ENCODE peak calls at places on chromosomes 6 and 20, in six cellular contexts. K is lower leg skin, W is pancreas, M is IMR-90, V is WTC11, Z is HL-60. J is an unnamed sample.

GRCh38 chr6:110390404-110390803 is 25.0 kb downstream of the DDO start:
- DNase-seq in W (no peak), M (no peak), V (no peak), K (no peak), Z (no peak), J (no peak)

GRCh38 chr20:9514461-9515210 is at the start of gene LAMP5:
- DNase-seq in V (peak), M (peak), Z (no peak), K (no peak), W (no peak), J (no peak)

GRCh38 chr6:149150999-149151398 is 166.5 kb upstream of the TAB2 start:
- DNase-seq in K (no peak), W (no peak), M (no peak), V (no peak), Z (no peak), J (no peak)

GRCh38 chr6:91634791-91635190 is 1047.9 kb upstream of the MAP3K7 start:
- DNase-seq in M (no peak), W (no peak), Z (no peak), K (no peak), V (no peak), J (no peak)

GRCh38 chr20:3786126-3786484 is 435 bp downstream of the CENPB start:
- DNase-seq in Z (no peak), K (no peak), V (peak), M (peak), W (peak), J (no peak)

GRCh38 chr6:133741375-133741861 is 147.5 kb upstream of the TCF21 start:
- DNase-seq in Z (no peak), K (no peak), V (no peak), M (peak), W (no peak), J (peak)

GRCh38 chr20:32988008-32988407 is 16.2 kb downstream of the SUN5 start:
- DNase-seq in V (no peak), W (no peak), Z (no peak), M (no peak), K (no peak), J (no peak)

GRCh38 chr20:53291548-53291947 is 302.1 kb downstream of the ZNF217 start:
- DNase-seq in V (peak), M (no peak), W (no peak), Z (no peak), K (no peak), J (no peak)

GRCh38 chr6:42846505-42846904 is 32.9 kb upstream of the RPL7L1 start:
- DNase-seq in V (no peak), Z (no peak), W (no peak), M (no peak), K (no peak), J (no peak)

GRCh38 chr6:152375200-152375599 is 262.0 kb downstream of the SYNE1 start:
- DNase-seq in Z (no peak), V (no peak), W (no peak), M (no peak), K (no peak), J (no peak)

GRCh38 chr20:56005389-56005715 is at the start of gene CBLN4:
- DNase-seq in W (no peak), K (no peak), Z (no peak), V (no peak), M (no peak), J (no peak)

GRCh38 chr6:16700202-16700997 is 60.9 kb downstream of the ATXN1 start:
- DNase-seq in M (no peak), V (peak), Z (no peak), W (no peak), K (no peak), J (no peak)

GRCh38 chr6:8670792-8671191 is 235.4 kb upstream of the SLC35B3 start:
- DNase-seq in Z (no peak), K (no peak), V (no peak), M (no peak), W (no peak), J (no peak)

GRCh38 chr6:71524201-71524600 is 235.6 kb downstream of the OGFRL1 start:
- DNase-seq in M (no peak), V (no peak), K (no peak), W (no peak), Z (no peak), J (no peak)

GRCh38 chr6:117156701-117157100 is 108.7 kb upstream of the VGLL2 start:
- DNase-seq in Z (no peak), W (no peak), V (no peak), M (no peak), K (no peak), J (no peak)

GRCh38 chr6:80165143-80165542 is 58.7 kb downstream of the BCKDHB start:
- DNase-seq in K (no peak), V (no peak), Z (peak), M (peak), W (no peak), J (no peak)

GRCh38 chr6:286681-287499 is 5.4 kb upstream of the DUSP22 start:
- DNase-seq in V (no peak), K (no peak), Z (no peak), W (no peak), M (no peak), J (no peak)

GRCh38 chr6:130611366-130611765 is 215.8 kb upstream of the SMLR1 start:
- DNase-seq in V (no peak), Z (no peak), W (no peak), M (no peak), K (no peak), J (no peak)

GRCh38 chr6:47235964-47236760 is 73.5 kb downstream of the TNFRSF21 start:
- DNase-seq in Z (peak), W (peak), K (no peak), V (no peak), M (no peak), J (no peak)

GRCh38 chr6:38113810-38114577 is 294.5 kb downstream of the ZFAND3 start:
- DNase-seq in M (peak), K (no peak), W (no peak), V (no peak), Z (no peak), J (no peak)

GRCh38 chr20:38499366-38499765 is 26.7 kb downstream of the RALGAPB start:
- DNase-seq in V (no peak), K (no peak), Z (no peak), M (no peak), W (no peak), J (no peak)

GRCh38 chr6:137000825-137001224 is 43.9 kb downstream of the IL20RA start:
- DNase-seq in K (no peak), M (no peak), V (no peak), W (no peak), Z (no peak), J (no peak)

GRCh38 chr20:51532577-51533191 is 9.8 kb downstream of the NFATC2 start:
- DNase-seq in K (peak), W (no peak), M (peak), Z (no peak), V (no peak), J (no peak)

GRCh38 chr6:118912646-118913045 is 18.7 kb downstream of the ASF1A start:
- DNase-seq in Z (no peak), K (no peak), V (no peak), M (no peak), W (no peak), J (no peak)

GRCh38 chr20:59403261-59403961 is 103.0 kb downstream of the EDN3 start:
- DNase-seq in Z (peak), M (no peak), V (peak), W (peak), K (no peak), J (no peak)

GRCh38 chr6:151679081-151679480 is 128.4 kb upstream of the ESR1 start:
- DNase-seq in K (peak), Z (no peak), W (no peak), M (peak), V (no peak), J (no peak)

GRCh38 chr6:36852481-36853147 is 13.4 kb upstream of the CPNE5 start:
- DNase-seq in K (no peak), W (no peak), V (no peak), M (peak), Z (no peak), J (peak)

GRCh38 chr6:63263456-63263855 is 52.2 kb downstream of the FKBP1C start:
- DNase-seq in Z (no peak), W (no peak), K (no peak), M (no peak), V (no peak), J (no peak)

GRCh38 chr20:61315319-61315718 is 63.3 kb downstream of the CDH4 start:
- DNase-seq in W (no peak), M (no peak), V (no peak), K (no peak), Z (no peak), J (no peak)

GRCh38 chr20:59412896-59413295 is 112.5 kb downstream of the EDN3 start:
- DNase-seq in V (peak), M (no peak), Z (no peak), K (no peak), W (no peak), J (no peak)

GRCh38 chr6:111573892-111574800 is 31.5 kb downstream of the TRAF3IP2 start:
- DNase-seq in K (no peak), M (peak), Z (no peak), W (no peak), V (no peak), J (no peak)

DNA sequence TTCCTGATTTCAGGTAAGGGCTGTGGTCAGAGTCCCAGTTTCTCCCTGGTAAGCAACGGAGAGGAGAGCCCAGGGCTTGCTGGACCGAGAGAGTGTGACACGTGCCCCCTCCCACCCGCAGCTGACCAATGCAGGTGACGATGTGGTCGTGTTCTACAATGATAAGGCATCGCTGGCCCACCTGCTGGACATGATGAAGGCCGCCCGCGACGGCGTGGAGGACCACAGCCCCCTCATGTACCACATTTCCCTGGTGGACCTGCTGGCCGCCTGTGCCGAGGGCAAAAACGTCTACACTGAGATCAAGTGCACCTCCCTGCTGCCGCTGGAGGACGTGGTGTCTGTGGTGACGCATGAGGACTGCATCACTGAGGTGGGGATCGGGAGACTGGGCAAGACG is 31.7 kb downstream of the UQCC2 start:
- DNase-seq in V (no peak), Z (no peak), W (no peak), M (no peak), K (no peak), J (no peak)
- TF ChIP-seq CTCF in V (no peak), Z (no peak), W (no peak), M (no peak), K (no peak), J (no peak)

DNA sequence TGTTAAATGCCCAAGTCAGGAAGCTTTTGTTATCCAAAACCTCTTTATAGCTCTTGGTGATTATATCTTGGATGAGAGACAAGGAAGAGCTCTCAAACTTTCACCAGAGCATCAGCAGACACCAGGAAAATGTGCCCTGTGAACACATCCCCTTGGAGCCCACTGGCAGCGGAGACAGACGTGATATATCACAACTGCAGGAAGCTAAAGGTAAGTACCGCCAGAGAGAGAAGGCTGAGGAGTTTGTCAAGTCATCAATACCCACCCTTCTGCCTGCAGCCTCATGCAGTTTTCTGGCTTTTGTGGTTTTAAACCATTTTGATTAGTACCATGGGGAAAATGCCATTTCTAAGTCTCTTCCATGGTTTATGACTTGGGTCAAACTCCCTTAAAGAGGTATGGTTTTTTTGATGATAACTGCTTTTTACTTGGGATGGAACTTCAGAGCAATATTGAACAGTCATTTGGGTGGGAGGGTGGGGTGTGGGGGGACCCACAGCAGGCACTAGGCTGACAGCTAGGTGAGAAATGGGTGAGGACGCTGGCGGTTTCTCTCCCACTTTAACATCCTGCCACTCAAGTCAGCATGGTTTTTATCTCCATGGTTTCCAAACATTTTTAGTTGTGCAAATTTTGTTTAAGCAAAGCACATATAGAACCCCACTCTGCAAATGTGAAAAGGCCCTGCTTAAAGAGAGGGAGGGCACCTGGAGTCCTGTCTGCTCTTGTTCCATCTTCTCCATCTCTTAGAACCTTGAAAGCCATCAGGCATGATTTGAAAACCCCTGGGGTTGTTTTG is 108.4 kb downstream of the SCML4 start:
- DNase-seq in V (no peak), K (no peak), Z (no peak), M (no peak), W (no peak), J (no peak)
- TF ChIP-seq CTCF in V (no peak), K (no peak), Z (no peak), M (no peak), W (no peak), J (no peak)

GRCh38 chr6:49919935-49920644 is 43.9 kb downstream of the DEFB114 start:
- DNase-seq in V (no peak), K (no peak), M (no peak), Z (no peak), W (no peak), J (no peak)

GRCh38 chr6:49919261-49919660 is 44.7 kb downstream of the DEFB114 start:
- DNase-seq in W (no peak), K (no peak), V (no peak), M (no peak), Z (no peak), J (no peak)

GRCh38 chr6:49923826-49924225 is 40.1 kb downstream of the DEFB114 start:
- DNase-seq in W (no peak), M (no peak), V (peak), K (no peak), Z (no peak), J (no peak)

GRCh38 chr6:49915035-49915434 is 48.7 kb upstream of the CRISP1 start:
- DNase-seq in W (no peak), M (no peak), K (no peak), V (no peak), Z (no peak), J (no peak)

GRCh38 chr6:49918787-49919186 is 45.2 kb downstream of the DEFB114 start:
- DNase-seq in Z (no peak), W (no peak), V (peak), K (no peak), M (no peak), J (no peak)
- TF ChIP-seq CTCF in Z (no peak), W (no peak), V (no peak), K (no peak), M (no peak), J (no peak)

DNA sequence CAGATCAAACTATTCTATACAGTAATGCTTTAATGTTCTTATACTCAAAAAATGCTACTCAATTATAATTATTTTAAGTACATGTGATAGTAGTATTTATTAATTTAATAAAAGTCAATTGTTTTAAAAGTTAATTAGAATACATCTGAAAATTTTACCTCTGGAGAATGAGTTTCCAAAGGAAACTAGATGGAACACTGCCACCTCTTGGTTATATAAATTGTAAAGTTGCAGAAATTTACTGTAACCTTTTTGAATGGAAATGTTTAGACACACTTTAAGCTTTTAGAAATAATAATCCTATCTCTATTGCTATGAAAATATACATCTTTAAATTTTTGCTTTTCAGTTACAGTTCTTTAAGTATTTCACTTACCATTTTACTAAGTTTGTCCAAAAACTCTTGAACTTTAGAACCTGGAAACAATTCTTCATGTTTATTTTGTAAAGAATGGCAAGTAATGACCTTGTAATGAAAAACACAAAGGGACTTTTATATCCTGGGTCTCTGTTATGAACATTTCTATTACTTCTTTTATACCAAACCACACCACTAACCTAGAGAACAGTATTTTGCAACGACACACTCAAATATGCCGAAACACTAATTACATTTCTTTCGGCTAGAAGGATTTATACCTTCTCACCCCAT is 10.9 kb upstream of the BMP5 start:
- DNase-seq in W (no peak), Z (no peak), M (peak), K (no peak), V (no peak), J (no peak)
- TF ChIP-seq CTCF in W (peak), Z (no peak), M (peak), K (no peak), V (no peak), J (peak)

GRCh38 chr20:1474817-1475603 is 8.4 kb upstream of the NSFL1C start:
- DNase-seq in W (no peak), Z (no peak), V (no peak), M (no peak), K (no peak), J (no peak)
- TF ChIP-seq CTCF in W (no peak), Z (no peak), V (no peak), M (peak), K (no peak), J (peak)

GRCh38 chr20:57350086-57350710 is 857 bp upstream of the RAE1 start:
- DNase-seq in Z (no peak), K (no peak), W (no peak), V (no peak), M (peak), J (no peak)
- TF ChIP-seq CTCF in Z (no peak), K (no peak), W (no peak), V (no peak), M (no peak), J (no peak)

GRCh38 chr20:11917663-11918062 is at the start of gene BTBD3:
- DNase-seq in V (no peak), Z (no peak), K (peak), M (peak), W (peak), J (peak)

GRCh38 chr20:11918280-11918952 is 723 bp downstream of the BTBD3 start:
- DNase-seq in K (no peak), W (no peak), V (no peak), M (no peak), Z (no peak), J (no peak)

GRCh38 chr20:11920083-11920482 is 2.4 kb downstream of the BTBD3 start:
- DNase-seq in K (no peak), V (no peak), M (no peak), Z (no peak), W (no peak), J (no peak)

GRCh38 chr20:11919571-11919970 is 1.9 kb downstream of the BTBD3 start:
- DNase-seq in V (no peak), Z (no peak), K (no peak), M (no peak), W (no peak), J (no peak)

GRCh38 chr20:11919046-11919445 is 1.4 kb downstream of the BTBD3 start:
- DNase-seq in W (peak), M (peak), K (no peak), V (no peak), Z (no peak), J (no peak)
- TF ChIP-seq CTCF in W (no peak), M (no peak), K (no peak), V (no peak), Z (no peak), J (no peak)

DNA sequence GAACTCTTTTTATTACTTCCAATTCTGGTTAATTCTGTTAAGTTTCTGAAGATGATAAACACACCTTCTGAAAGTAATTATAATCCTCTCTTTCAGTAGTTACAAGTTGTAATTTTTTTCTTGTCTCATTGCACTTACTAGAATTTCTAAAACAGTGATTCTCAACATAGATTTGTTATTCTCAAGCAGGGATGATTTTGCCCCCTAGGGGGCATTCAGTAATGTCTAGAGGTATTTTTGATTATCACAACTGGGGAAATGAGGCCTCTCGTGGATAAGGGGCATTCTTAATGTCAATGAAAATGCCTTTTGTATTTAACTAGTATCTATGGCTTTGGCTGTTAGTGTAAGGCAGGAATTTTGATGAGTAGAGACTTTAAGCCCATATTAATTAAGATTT is 39.4 kb upstream of the MAFB start:
- DNase-seq in Z (no peak), M (no peak), W (no peak), K (no peak), V (no peak), J (no peak)
- TF ChIP-seq CTCF in Z (no peak), M (peak), W (no peak), K (no peak), V (no peak), J (peak)